ENCODE peak calls at places on chromosomes 11 and 22, in nine cellular contexts. W is stomach, N is prostate gland, V is Peyer's patch, R is body of pancreas, Q is H1, D is endothelial cell of umbilical vein, X is erythroblast, Z is adrenal gland. L is an unnamed sample.

GRCh38 chr11:37110383-37110782 is 512.3 kb upstream of the RAG2 start:
- DNase-seq in W (no peak), N (no peak), V (no peak), R (no peak), Q (no peak), D (no peak), X (no peak), Z (peak; percentile 52), L (no peak)

GRCh38 chr11:107384136-107384535 is 73.5 kb downstream of the CWF19L2 start:
- DNase-seq in W (no peak), N (no peak), V (no peak), R (no peak), Q (no peak), D (no peak), X (no peak), Z (no peak), L (no peak)

GRCh38 chr11:85823816-85824215 is 12.9 kb upstream of the SYTL2 start:
- DNase-seq in W (no peak), N (no peak), V (no peak), R (no peak), Q (no peak), D (no peak), X (no peak), Z (no peak), L (no peak)

GRCh38 chr11:19866037-19866436 is 153.4 kb downstream of the NAV2 start:
- DNase-seq in W (no peak), N (no peak), V (no peak), R (no peak), Q (no peak), D (no peak), X (no peak), Z (no peak), L (no peak)

GRCh38 chr11:105181521-105181920 is 42.0 kb upstream of the CARD18 start:
- DNase-seq in W (no peak), N (no peak), V (no peak), R (no peak), Q (no peak), D (no peak), X (no peak), Z (no peak), L (no peak)

GRCh38 chr11:132445966-132446365 is 1075.6 kb downstream of the NTM start:
- DNase-seq in W (no peak), N (no peak), V (no peak), R (no peak), Q (no peak), D (no peak), X (no peak), Z (no peak), L (no peak)

GRCh38 chr11:80118071-80118470 is 677.2 kb upstream of the TENM4 start:
- DNase-seq in W (peak; percentile 27), N (no peak), V (no peak), R (no peak), Q (no peak), D (no peak), X (no peak), Z (no peak), L (peak; percentile 29)

GRCh38 chr11:121257976-121258375 is 34.6 kb upstream of the SC5D start:
- DNase-seq in W (no peak), N (peak; percentile 59), V (no peak), R (no peak), Q (no peak), D (no peak), X (no peak), Z (no peak), L (no peak)

GRCh38 chr22:47009304-47010101 is 247.1 kb downstream of the TBC1D22A start:
- DNase-seq in W (no peak), N (no peak), V (no peak), R (no peak), Q (no peak), D (no peak), X (no peak), Z (peak; percentile 28), L (peak; percentile 37)

GRCh38 chr11:124745835-124746620 is 6.0 kb downstream of the VSIG2 start:
- DNase-seq in W (no peak), N (no peak), V (peak; percentile 68), R (peak; percentile 44), Q (peak; percentile 76), D (no peak), X (no peak), Z (no peak), L (no peak)

GRCh38 chr11:3000032-3000961 is 8.2 kb upstream of the NAP1L4 start:
- DNase-seq in W (peak; percentile 95), N (peak; percentile 96), V (peak; percentile 44), R (peak; percentile 92), Q (no peak), D (peak; percentile 55), X (no peak), Z (peak; percentile 72), L (no peak)

GRCh38 chr22:28917747-28918543 is 34.6 kb downstream of the ZNRF3 start:
- DNase-seq in W (peak; percentile 57), N (no peak), V (peak; percentile 54), R (peak; percentile 63), Q (no peak), D (no peak), X (no peak), Z (peak; percentile 60), L (no peak)

GRCh38 chr11:73267122-73267846 is 4.9 kb upstream of the P2RY6 start:
- DNase-seq in W (peak; percentile 2), N (no peak), V (no peak), R (no peak), Q (no peak), D (no peak), X (no peak), Z (peak; percentile 33), L (peak; percentile 50)

GRCh38 chr22:42697542-42698013 is 23.1 kb downstream of the A4GALT start:
- DNase-seq in W (peak; percentile 66), N (no peak), V (no peak), R (peak; percentile 83), Q (no peak), D (peak; percentile 40), X (no peak), Z (peak; percentile 74), L (peak; percentile 92)

GRCh38 chr11:76219243-76219642 is 12.9 kb upstream of the WNT11 start:
- DNase-seq in W (no peak), N (no peak), V (no peak), R (no peak), Q (no peak), D (no peak), X (no peak), Z (no peak), L (no peak)

GRCh38 chr22:48320671-48321515 is 1506.8 kb downstream of the BRD1 start:
- DNase-seq in W (no peak), N (no peak), V (peak; percentile 34), R (no peak), Q (no peak), D (no peak), X (no peak), Z (no peak), L (no peak)

GRCh38 chr11:111937859-111938258 is 716 bp downstream of the DIXDC1 start:
- DNase-seq in W (no peak), N (no peak), V (no peak), R (no peak), Q (no peak), D (peak; percentile 31), X (no peak), Z (no peak), L (no peak)

GRCh38 chr11:31958086-31958735 is 132.7 kb upstream of the RCN1 start:
- DNase-seq in W (peak; percentile 60), N (no peak), V (peak; percentile 61), R (peak; percentile 42), Q (peak; percentile 97), D (peak; percentile 44), X (peak; percentile 50), Z (peak; percentile 74), L (peak; percentile 88)

GRCh38 chr11:72078477-72078876 is 1.9 kb downstream of the NUMA1 start:
- DNase-seq in W (no peak), N (no peak), V (no peak), R (no peak), Q (no peak), D (no peak), X (no peak), Z (no peak), L (no peak)

GRCh38 chr11:72081856-72082255 is 1.2 kb downstream of the LRRC51 start:
- DNase-seq in W (no peak), N (peak; percentile 73), V (no peak), R (no peak), Q (no peak), D (no peak), X (no peak), Z (peak; percentile 28), L (no peak)

GRCh38 chr11:72081184-72081644 is 564 bp downstream of the LRRC51 start:
- DNase-seq in W (peak; percentile 25), N (no peak), V (no peak), R (no peak), Q (no peak), D (no peak), X (no peak), Z (no peak), L (no peak)

GRCh38 chr11:72079776-72080325 is 491 bp downstream of the NUMA1 start:
- DNase-seq in W (peak; percentile 29), N (peak; percentile 68), V (no peak), R (peak; percentile 19), Q (no peak), D (no peak), X (peak; percentile 74), Z (no peak), L (peak; percentile 89)

GRCh38 chr11:72080326-72081183 is at the start of the genes LRRC51 and NUMA1:
- DNase-seq in W (peak; percentile 100), N (peak; percentile 100), V (peak; percentile 98), R (peak; percentile 99), Q (peak; percentile 98), D (peak; percentile 100), X (peak; percentile 100), Z (peak; percentile 100), L (peak; percentile 100)
- TF ChIP-seq POLR2A in W (no peak), N (peak; percentile 80), V (peak; percentile 58), R (peak; percentile 64), Q (no peak), D (peak; percentile 17), X (peak; percentile 81), Z (peak; percentile 88), L (peak; percentile 19)

GRCh38 chr11:71453021-71453910 is at the start of gene NADSYN1:
- DNase-seq in W (peak; percentile 99), N (peak; percentile 96), V (peak; percentile 99), R (peak; percentile 99), Q (peak; percentile 95), D (peak; percentile 97), X (peak; percentile 97), Z (peak; percentile 98), L (peak; percentile 99)
- TF ChIP-seq POLR2A in W (no peak), N (peak; percentile 66), V (peak; percentile 64), R (peak; percentile 73), Q (peak; percentile 32), D (peak; percentile 79), X (peak; percentile 68), Z (peak; percentile 61), L (no peak)

GRCh38 chr11:65436412-65437032 is 13.9 kb downstream of the NEAT1 start:
- DNase-seq in W (peak; percentile 24), N (peak; percentile 29), V (no peak), R (no peak), Q (no peak), D (peak; percentile 37), X (no peak), Z (peak; percentile 59), L (peak; percentile 76)
- TF ChIP-seq POLR2A in W (no peak), N (no peak), V (no peak), R (peak; percentile 7), Q (no peak), D (no peak), X (peak; percentile 74), Z (no peak), L (no peak)

DNA sequence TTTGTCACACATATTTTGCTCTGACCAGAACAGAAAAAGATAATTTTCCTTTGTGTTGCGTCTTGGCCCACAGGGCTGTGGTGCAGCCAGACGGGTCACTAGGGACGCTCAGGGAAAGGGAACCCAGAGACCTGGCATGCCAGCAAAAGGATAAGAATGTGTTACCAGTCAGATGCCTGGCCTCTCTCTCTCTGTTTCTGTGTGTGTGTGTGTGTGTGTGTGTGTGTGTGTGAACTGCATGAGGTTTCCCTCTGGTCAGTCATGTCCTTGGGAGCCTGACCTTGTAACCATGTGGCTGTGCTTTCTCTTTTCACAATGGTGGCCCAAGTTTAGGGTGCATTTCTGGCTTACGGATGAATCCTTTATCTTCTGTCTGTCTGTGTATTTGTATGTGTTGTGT is 25.4 kb downstream of the CCKBR start:
- DNase-seq in W (no peak), N (no peak), V (no peak), R (peak; percentile 28), Q (no peak), D (no peak), X (no peak), Z (no peak), L (no peak)
- TF ChIP-seq POLR2A in W (no peak), N (no peak), V (no peak), R (no peak), Q (no peak), D (no peak), X (no peak), Z (no peak), L (no peak)